ENCODE peak calls at places on chromosome 1, in four cellular contexts. One of them, this sample, is unnamed.

GRCh38 chr1:66271216-66271903 is 262.6 kb upstream of the SGIP1 start:
- DNase-seq in HL-60: no peak
- DNase-seq in GM12891: no peak
- DNase-seq in K562: peak
- DNase-seq in this sample: no peak

GRCh38 chr1:119733754-119734153 is 22.0 kb downstream of the PHGDH start:
- DNase-seq in K562: no peak
- DNase-seq in GM12891: no peak
- DNase-seq in HL-60: no peak
- DNase-seq in this sample: no peak

GRCh38 chr1:36966242-36966641 is 68.1 kb downstream of the GRIK3 start:
- DNase-seq in GM12891: no peak
- DNase-seq in HL-60: no peak
- DNase-seq in K562: peak
- DNase-seq in this sample: no peak

GRCh38 chr1:176656257-176656995 is 193.5 kb downstream of the PAPPA2 start:
- DNase-seq in K562: no peak
- DNase-seq in HL-60: no peak
- DNase-seq in GM12891: no peak
- DNase-seq in this sample: no peak

GRCh38 chr1:10738125-10738746 is 58.2 kb downstream of the CASZ1 start:
- DNase-seq in K562: no peak
- DNase-seq in GM12891: no peak
- DNase-seq in HL-60: no peak
- DNase-seq in this sample: no peak

GRCh38 chr1:116521186-116521585 is 49.6 kb downstream of the CD58 start:
- DNase-seq in GM12891: no peak
- DNase-seq in K562: no peak
- DNase-seq in HL-60: no peak
- DNase-seq in this sample: no peak

GRCh38 chr1:82225407-82226197 is 424.9 kb downstream of the ADGRL2 start:
- DNase-seq in HL-60: peak
- DNase-seq in GM12891: no peak
- DNase-seq in K562: no peak
- DNase-seq in this sample: peak

GRCh38 chr1:201990427-201990826 is 8.0 kb downstream of the RNPEP start:
- DNase-seq in K562: no peak
- DNase-seq in HL-60: no peak
- DNase-seq in GM12891: no peak
- DNase-seq in this sample: no peak

GRCh38 chr1:87367549-87367948 is 38.9 kb downstream of the LMO4 start:
- DNase-seq in GM12891: no peak
- DNase-seq in K562: no peak
- DNase-seq in HL-60: no peak
- DNase-seq in this sample: no peak

GRCh38 chr1:56301791-56302190 is 277.6 kb downstream of the PLPP3 start:
- DNase-seq in HL-60: no peak
- DNase-seq in K562: no peak
- DNase-seq in GM12891: no peak
- DNase-seq in this sample: no peak

GRCh38 chr1:71881611-71882010 is 400.7 kb downstream of the NEGR1 start:
- DNase-seq in HL-60: peak
- DNase-seq in K562: no peak
- DNase-seq in GM12891: no peak
- DNase-seq in this sample: no peak

GRCh38 chr1:160085686-160086089 is 4.3 kb downstream of the KCNJ9 start:
- DNase-seq in K562: peak
- DNase-seq in HL-60: peak
- DNase-seq in GM12891: peak
- DNase-seq in this sample: no peak

GRCh38 chr1:27070390-27071048 is 57.9 kb upstream of the TENT5B start:
- DNase-seq in GM12891: no peak
- DNase-seq in HL-60: no peak
- DNase-seq in K562: peak
- DNase-seq in this sample: no peak

GRCh38 chr1:33057095-33057494 is 20.4 kb upstream of the AK2 start:
- DNase-seq in K562: no peak
- DNase-seq in HL-60: peak
- DNase-seq in GM12891: no peak
- DNase-seq in this sample: no peak

GRCh38 chr1:200443860-200444259 is 34.0 kb upstream of the ZNF281 start:
- DNase-seq in K562: no peak
- DNase-seq in GM12891: no peak
- DNase-seq in HL-60: no peak
- DNase-seq in this sample: no peak
- TF ChIP-seq SPI1 in K562: no peak
- TF ChIP-seq SPI1 in GM12891: no peak
- TF ChIP-seq SPI1 in HL-60: no peak
- TF ChIP-seq SPI1 in this sample: no peak

GRCh38 chr1:231334952-231335351 is 2.7 kb downstream of the EXOC8 start:
- DNase-seq in HL-60: no peak
- DNase-seq in GM12891: no peak
- DNase-seq in K562: peak
- DNase-seq in this sample: no peak

GRCh38 chr1:231332761-231333160 is 4.9 kb downstream of the EXOC8 start:
- DNase-seq in K562: no peak
- DNase-seq in GM12891: no peak
- DNase-seq in HL-60: no peak
- DNase-seq in this sample: no peak

GRCh38 chr1:231335663-231336602 is 1.7 kb downstream of the EXOC8 start:
- DNase-seq in GM12891: no peak
- DNase-seq in K562: peak
- DNase-seq in HL-60: no peak
- DNase-seq in this sample: no peak

GRCh38 chr1:231337043-231337471 is 595 bp downstream of the EXOC8 start:
- DNase-seq in GM12891: no peak
- DNase-seq in HL-60: no peak
- DNase-seq in K562: peak
- DNase-seq in this sample: no peak

DNA sequence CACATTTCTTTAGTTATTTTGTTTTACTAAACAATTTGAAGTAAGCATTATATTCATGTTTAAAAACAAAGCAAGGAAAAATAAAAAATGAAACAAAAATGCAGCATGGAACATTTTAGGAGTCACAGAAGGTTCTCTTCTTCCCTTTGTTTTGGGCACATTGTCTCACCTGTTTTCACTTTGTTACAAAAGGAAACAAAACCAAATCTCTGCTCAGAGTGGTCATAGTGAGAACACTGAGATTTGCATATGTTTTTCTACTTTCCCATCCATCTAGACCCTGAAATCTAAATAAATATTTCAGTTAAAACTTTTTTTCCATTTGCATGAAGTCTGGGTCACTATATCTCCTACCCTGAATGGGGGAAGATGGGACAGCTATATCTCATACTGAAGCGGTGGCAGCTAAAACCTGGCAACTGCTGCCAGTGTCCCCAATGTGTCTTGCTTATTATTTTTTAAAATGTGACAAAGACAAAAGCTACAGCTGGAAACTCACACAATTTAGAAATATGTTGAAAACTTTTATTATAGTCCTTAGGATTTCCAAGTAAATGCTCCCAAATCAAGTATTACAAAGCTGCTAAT is 3.5 kb downstream of the EXOC8 start:
- DNase-seq in K562: no peak
- DNase-seq in HL-60: no peak
- DNase-seq in GM12891: peak
- DNase-seq in this sample: peak
- TF ChIP-seq SPI1 in K562: no peak
- TF ChIP-seq SPI1 in HL-60: no peak
- TF ChIP-seq SPI1 in GM12891: no peak
- TF ChIP-seq SPI1 in this sample: no peak

GRCh38 chr1:204589409-204590038 is 73.3 kb downstream of the MDM4 start:
- DNase-seq in K562: no peak
- DNase-seq in HL-60: no peak
- DNase-seq in GM12891: no peak
- DNase-seq in this sample: no peak
- TF ChIP-seq SPI1 in K562: no peak
- TF ChIP-seq SPI1 in HL-60: no peak
- TF ChIP-seq SPI1 in GM12891: no peak
- TF ChIP-seq SPI1 in this sample: no peak

DNA sequence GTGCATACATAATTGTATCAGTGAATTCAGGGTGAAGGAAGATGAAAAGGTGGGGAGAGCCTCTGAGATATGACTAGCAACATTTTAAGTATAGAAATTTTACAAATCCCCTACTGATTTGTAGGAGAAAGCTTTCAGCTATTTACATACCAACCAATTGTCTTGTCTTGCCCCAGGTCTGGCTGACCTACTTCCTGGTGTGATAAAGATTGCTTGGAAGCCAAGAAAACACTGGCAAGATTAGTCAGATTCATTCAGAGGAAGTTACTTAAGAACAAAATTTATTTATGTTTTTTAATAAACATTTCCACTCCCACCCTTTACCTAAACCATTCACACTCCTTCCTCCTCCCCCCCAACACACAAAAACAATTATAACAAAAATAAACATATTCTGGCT is 17.5 kb downstream of the PTGS2 start:
- DNase-seq in GM12891: no peak
- DNase-seq in HL-60: no peak
- DNase-seq in K562: no peak
- DNase-seq in this sample: no peak
- TF ChIP-seq SPI1 in GM12891: no peak
- TF ChIP-seq SPI1 in HL-60: no peak
- TF ChIP-seq SPI1 in K562: no peak
- TF ChIP-seq SPI1 in this sample: no peak

This sample was measured in GM12878.